ENCODE peak calls at places on chromosomes 6 and 20, in ten cellular contexts. One of them, this sample, is unnamed.
A peak's percentile ranks its signal among the peaks of the same experiment; 100 is the strongest.

GRCh38 chr6:147806697-147807096 is 298.2 kb downstream of the SAMD5 start:
- DNase-seq in GM23248: no peak
- DNase-seq in ovary: no peak
- DNase-seq in fibroblast of lung: no peak
- DNase-seq in neural progenitor cell: no peak
- DNase-seq in pancreas: no peak
- DNase-seq in lower lobe of right lung: no peak
- DNase-seq in CD4-positive, alpha-beta T cell: no peak
- DNase-seq in sigmoid colon: no peak
- DNase-seq in aorta: no peak
- DNase-seq in this sample: no peak

GRCh38 chr20:1324598-1325172 is 4.3 kb downstream of the SDCBP2 start:
- DNase-seq in GM23248: peak; percentile 92
- DNase-seq in ovary: no peak
- DNase-seq in fibroblast of lung: peak; percentile 90
- DNase-seq in neural progenitor cell: no peak
- DNase-seq in pancreas: no peak
- DNase-seq in lower lobe of right lung: no peak
- DNase-seq in CD4-positive, alpha-beta T cell: peak; percentile 16
- DNase-seq in sigmoid colon: peak; percentile 60
- DNase-seq in aorta: peak; percentile 84
- DNase-seq in this sample: no peak

GRCh38 chr6:133939778-133940667 is 13.0 kb upstream of the TBPL1 start:
- DNase-seq in GM23248: no peak
- DNase-seq in ovary: no peak
- DNase-seq in fibroblast of lung: no peak
- DNase-seq in neural progenitor cell: no peak
- DNase-seq in pancreas: no peak
- DNase-seq in lower lobe of right lung: no peak
- DNase-seq in CD4-positive, alpha-beta T cell: no peak
- DNase-seq in sigmoid colon: no peak
- DNase-seq in aorta: no peak
- DNase-seq in this sample: no peak

GRCh38 chr20:2234788-2235187 is 61.0 kb upstream of the TGM3 start:
- DNase-seq in GM23248: no peak
- DNase-seq in ovary: no peak
- DNase-seq in fibroblast of lung: no peak
- DNase-seq in neural progenitor cell: peak; percentile 53
- DNase-seq in pancreas: no peak
- DNase-seq in lower lobe of right lung: no peak
- DNase-seq in CD4-positive, alpha-beta T cell: no peak
- DNase-seq in sigmoid colon: no peak
- DNase-seq in aorta: no peak
- DNase-seq in this sample: no peak

GRCh38 chr20:45470262-45470931 is 844 bp downstream of the WFDC2 start:
- DNase-seq in GM23248: peak; percentile 54
- DNase-seq in ovary: peak; percentile 40
- DNase-seq in fibroblast of lung: no peak
- DNase-seq in neural progenitor cell: peak; percentile 65
- DNase-seq in pancreas: peak; percentile 85
- DNase-seq in lower lobe of right lung: peak; percentile 83
- DNase-seq in CD4-positive, alpha-beta T cell: no peak
- DNase-seq in sigmoid colon: peak; percentile 87
- DNase-seq in aorta: peak; percentile 83
- DNase-seq in this sample: peak; percentile 62

GRCh38 chr6:12116978-12117377 is 104.9 kb downstream of the HIVEP1 start:
- DNase-seq in GM23248: no peak
- DNase-seq in ovary: no peak
- DNase-seq in fibroblast of lung: no peak
- DNase-seq in neural progenitor cell: no peak
- DNase-seq in pancreas: no peak
- DNase-seq in lower lobe of right lung: no peak
- DNase-seq in CD4-positive, alpha-beta T cell: no peak
- DNase-seq in sigmoid colon: no peak
- DNase-seq in aorta: no peak
- DNase-seq in this sample: no peak

GRCh38 chr20:50434653-50435396 is 75.4 kb upstream of the PTPN1 start:
- DNase-seq in GM23248: peak; percentile 74
- DNase-seq in ovary: no peak
- DNase-seq in fibroblast of lung: peak; percentile 93
- DNase-seq in neural progenitor cell: no peak
- DNase-seq in pancreas: no peak
- DNase-seq in lower lobe of right lung: no peak
- DNase-seq in CD4-positive, alpha-beta T cell: no peak
- DNase-seq in sigmoid colon: no peak
- DNase-seq in aorta: no peak
- DNase-seq in this sample: no peak

GRCh38 chr6:82365011-82365751 is 1.6 kb downstream of the TPBG start:
- DNase-seq in GM23248: peak; percentile 68
- DNase-seq in ovary: peak; percentile 17
- DNase-seq in fibroblast of lung: peak; percentile 27
- DNase-seq in neural progenitor cell: peak; percentile 62
- DNase-seq in pancreas: peak; percentile 78
- DNase-seq in lower lobe of right lung: peak; percentile 53
- DNase-seq in CD4-positive, alpha-beta T cell: no peak
- DNase-seq in sigmoid colon: no peak
- DNase-seq in aorta: no peak
- DNase-seq in this sample: peak; percentile 29

GRCh38 chr6:1689141-1689540 is 79.4 kb downstream of the FOXC1 start:
- DNase-seq in GM23248: peak; percentile 58
- DNase-seq in ovary: no peak
- DNase-seq in fibroblast of lung: no peak
- DNase-seq in neural progenitor cell: no peak
- DNase-seq in pancreas: no peak
- DNase-seq in lower lobe of right lung: no peak
- DNase-seq in CD4-positive, alpha-beta T cell: no peak
- DNase-seq in sigmoid colon: no peak
- DNase-seq in aorta: no peak
- DNase-seq in this sample: no peak

GRCh38 chr6:31543639-31544038 is 1.8 kb upstream of the DDX39B start:
- DNase-seq in GM23248: no peak
- DNase-seq in ovary: no peak
- DNase-seq in fibroblast of lung: no peak
- DNase-seq in neural progenitor cell: no peak
- DNase-seq in pancreas: no peak
- DNase-seq in lower lobe of right lung: no peak
- DNase-seq in CD4-positive, alpha-beta T cell: no peak
- DNase-seq in sigmoid colon: no peak
- DNase-seq in aorta: no peak
- DNase-seq in this sample: no peak

GRCh38 chr20:41183391-41183790 is 46.0 kb downstream of the PLCG1 start:
- DNase-seq in GM23248: no peak
- DNase-seq in ovary: no peak
- DNase-seq in fibroblast of lung: no peak
- DNase-seq in neural progenitor cell: no peak
- DNase-seq in pancreas: no peak
- DNase-seq in lower lobe of right lung: peak; percentile 24
- DNase-seq in CD4-positive, alpha-beta T cell: no peak
- DNase-seq in sigmoid colon: no peak
- DNase-seq in aorta: no peak
- DNase-seq in this sample: peak; percentile 8

GRCh38 chr6:118562959-118563358 is 14.9 kb downstream of the PLN start:
- DNase-seq in GM23248: peak; percentile 85
- DNase-seq in ovary: no peak
- DNase-seq in fibroblast of lung: no peak
- DNase-seq in neural progenitor cell: no peak
- DNase-seq in pancreas: no peak
- DNase-seq in lower lobe of right lung: no peak
- DNase-seq in CD4-positive, alpha-beta T cell: no peak
- DNase-seq in sigmoid colon: no peak
- DNase-seq in aorta: no peak
- DNase-seq in this sample: no peak

DNA sequence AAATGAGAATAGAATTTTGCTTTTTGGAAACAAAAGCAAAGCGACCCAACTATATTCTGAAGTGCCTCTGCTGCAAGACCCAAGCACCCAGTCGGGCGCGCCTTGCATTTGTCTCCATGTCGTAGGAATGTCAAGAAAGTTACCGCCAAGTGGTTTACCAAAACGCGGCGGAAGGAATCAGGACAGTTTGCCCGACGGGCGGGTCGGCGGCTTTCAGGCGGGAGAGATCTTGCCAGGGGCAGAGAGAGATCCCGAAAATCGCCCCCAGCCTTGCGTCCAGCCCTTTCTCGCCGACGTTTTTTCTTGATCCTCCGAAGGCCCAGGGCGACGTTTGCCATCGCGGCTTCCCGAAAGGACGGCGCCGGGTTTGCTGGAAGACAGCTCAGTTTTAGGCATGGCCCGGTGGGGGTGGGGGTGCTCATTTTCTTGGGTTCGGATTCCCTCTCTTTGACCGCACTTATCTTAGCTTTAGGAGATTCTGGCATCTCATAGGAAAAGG is 3.9 kb upstream of the LIN28B start:
- DNase-seq in GM23248: no peak
- DNase-seq in ovary: no peak
- DNase-seq in fibroblast of lung: no peak
- DNase-seq in neural progenitor cell: peak; percentile 85
- DNase-seq in pancreas: no peak
- DNase-seq in lower lobe of right lung: no peak
- DNase-seq in CD4-positive, alpha-beta T cell: no peak
- DNase-seq in sigmoid colon: no peak
- DNase-seq in aorta: peak; percentile 76
- DNase-seq in this sample: no peak
- H3K27ac ChIP-seq in GM23248: no peak overlapping the region
- H3K27ac ChIP-seq in ovary: no peak overlapping the region
- H3K27ac ChIP-seq in fibroblast of lung: no peak overlapping the region
- H3K27ac ChIP-seq in neural progenitor cell: peak overlapping the region; percentile 97
- H3K27ac ChIP-seq in pancreas: no peak overlapping the region
- H3K27ac ChIP-seq in lower lobe of right lung: no peak overlapping the region
- H3K27ac ChIP-seq in CD4-positive, alpha-beta T cell: no peak overlapping the region
- H3K27ac ChIP-seq in sigmoid colon: no peak overlapping the region
- H3K27ac ChIP-seq in aorta: no peak overlapping the region
- H3K27ac ChIP-seq in this sample: no peak overlapping the region

GRCh38 chr6:56756791-56757582 is 114.3 kb upstream of the DST start:
- DNase-seq in GM23248: peak; percentile 65
- DNase-seq in ovary: no peak
- DNase-seq in fibroblast of lung: peak; percentile 90
- DNase-seq in neural progenitor cell: no peak
- DNase-seq in pancreas: no peak
- DNase-seq in lower lobe of right lung: no peak
- DNase-seq in CD4-positive, alpha-beta T cell: no peak
- DNase-seq in sigmoid colon: no peak
- DNase-seq in aorta: no peak
- DNase-seq in this sample: no peak
- H3K27ac ChIP-seq in GM23248: peak overlapping the region; percentile 53
- H3K27ac ChIP-seq in ovary: no peak overlapping the region
- H3K27ac ChIP-seq in fibroblast of lung: peak overlapping the region; percentile 3
- H3K27ac ChIP-seq in neural progenitor cell: no peak overlapping the region
- H3K27ac ChIP-seq in pancreas: no peak overlapping the region
- H3K27ac ChIP-seq in lower lobe of right lung: peak overlapping the region; percentile 9
- H3K27ac ChIP-seq in CD4-positive, alpha-beta T cell: no peak overlapping the region
- H3K27ac ChIP-seq in sigmoid colon: peak overlapping the region; percentile 68
- H3K27ac ChIP-seq in aorta: no peak overlapping the region
- H3K27ac ChIP-seq in this sample: no peak overlapping the region

DNA sequence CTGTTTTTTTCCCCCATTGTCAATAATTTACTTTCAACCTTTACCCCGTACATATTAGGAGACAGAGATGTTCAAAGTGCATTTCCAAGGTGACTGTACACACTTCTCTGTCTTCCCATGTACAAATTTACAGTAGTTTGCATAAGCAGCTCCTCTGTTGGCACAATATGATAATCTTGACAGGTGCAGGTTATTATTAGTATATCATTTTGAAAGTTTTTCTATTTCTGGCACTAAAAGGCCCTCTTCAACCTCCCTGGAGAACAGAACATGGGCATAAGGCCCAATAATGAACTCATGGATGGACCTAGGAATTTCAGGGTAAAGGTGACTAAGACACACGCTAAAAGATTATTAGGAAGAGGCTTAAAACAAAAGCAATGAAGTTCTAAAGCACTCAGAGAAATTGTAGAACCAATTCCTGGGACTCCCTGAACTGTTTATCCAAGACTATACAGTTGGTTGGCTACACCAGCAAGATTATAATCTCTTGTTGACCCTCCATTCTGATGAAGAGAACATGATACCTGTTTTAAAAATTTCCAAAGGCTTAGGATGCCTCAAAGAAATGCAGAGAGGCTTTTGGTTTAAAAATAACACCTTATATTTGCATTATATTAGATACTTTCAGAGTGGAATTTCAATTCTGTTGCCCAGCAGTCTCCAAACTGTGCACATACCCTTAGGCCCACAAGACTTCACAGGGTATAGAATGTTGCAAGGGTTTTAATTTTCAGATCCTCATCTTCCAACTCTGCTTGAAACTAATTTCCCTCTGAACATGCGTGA is 1.1 kb downstream of the AIG1 start:
- DNase-seq in GM23248: peak; percentile 50
- DNase-seq in ovary: no peak
- DNase-seq in fibroblast of lung: no peak
- DNase-seq in neural progenitor cell: no peak
- DNase-seq in pancreas: no peak
- DNase-seq in lower lobe of right lung: no peak
- DNase-seq in CD4-positive, alpha-beta T cell: no peak
- DNase-seq in sigmoid colon: no peak
- DNase-seq in aorta: no peak
- DNase-seq in this sample: no peak
- H3K27ac ChIP-seq in GM23248: peak overlapping the region; percentile 83
- H3K27ac ChIP-seq in ovary: no peak overlapping the region
- H3K27ac ChIP-seq in fibroblast of lung: no peak overlapping the region
- H3K27ac ChIP-seq in neural progenitor cell: no peak overlapping the region
- H3K27ac ChIP-seq in pancreas: peak overlapping the region; percentile 97
- H3K27ac ChIP-seq in lower lobe of right lung: no peak overlapping the region
- H3K27ac ChIP-seq in CD4-positive, alpha-beta T cell: no peak overlapping the region
- H3K27ac ChIP-seq in sigmoid colon: peak overlapping the region; percentile 91
- H3K27ac ChIP-seq in aorta: peak overlapping the region; percentile 1
- H3K27ac ChIP-seq in this sample: peak overlapping the region; percentile 11

DNA sequence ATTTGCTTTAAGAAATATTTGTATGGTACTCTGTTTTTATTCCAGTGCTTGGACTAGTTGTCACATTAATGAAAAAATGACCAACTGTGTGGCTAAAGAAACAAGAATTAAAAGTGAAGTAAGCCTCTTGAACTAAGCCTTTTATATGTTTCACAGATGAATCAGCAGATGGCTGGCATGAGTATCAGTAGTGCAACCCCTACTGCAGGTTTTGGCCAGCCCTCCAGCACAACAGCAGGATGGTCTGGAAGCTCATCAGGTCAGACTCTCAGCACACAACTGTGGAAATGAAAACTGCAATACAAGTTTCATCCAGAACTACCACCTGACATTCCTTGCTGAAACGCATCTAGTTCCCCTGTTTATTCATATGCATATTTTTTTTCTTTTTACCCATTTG is 96.8 kb downstream of the B3GAT2 start:
- DNase-seq in GM23248: peak; percentile 39
- DNase-seq in ovary: no peak
- DNase-seq in fibroblast of lung: no peak
- DNase-seq in neural progenitor cell: no peak
- DNase-seq in pancreas: no peak
- DNase-seq in lower lobe of right lung: no peak
- DNase-seq in CD4-positive, alpha-beta T cell: no peak
- DNase-seq in sigmoid colon: no peak
- DNase-seq in aorta: no peak
- DNase-seq in this sample: no peak
- H3K27ac ChIP-seq in GM23248: no peak overlapping the region
- H3K27ac ChIP-seq in ovary: no peak overlapping the region
- H3K27ac ChIP-seq in fibroblast of lung: no peak overlapping the region
- H3K27ac ChIP-seq in neural progenitor cell: no peak overlapping the region
- H3K27ac ChIP-seq in pancreas: no peak overlapping the region
- H3K27ac ChIP-seq in lower lobe of right lung: no peak overlapping the region
- H3K27ac ChIP-seq in CD4-positive, alpha-beta T cell: no peak overlapping the region
- H3K27ac ChIP-seq in sigmoid colon: no peak overlapping the region
- H3K27ac ChIP-seq in aorta: no peak overlapping the region
- H3K27ac ChIP-seq in this sample: no peak overlapping the region

This sample was measured in testis.